ENCODE peak calls at places on chromosomes 7 and 10, in five cellular contexts. R is GM13976, W is A549, N is fibroblast of lung, U is tibial artery. D is an unnamed sample.

GRCh38 chr10:133361227-133361626 is 3.4 kb upstream of the FUOM start:
- DNase-seq in R (no peak), U (no peak), W (no peak), N (no peak), D (no peak)

GRCh38 chr7:25857376-25858067 is 294.5 kb upstream of the NFE2L3 start:
- DNase-seq in R (no peak), N (no peak), U (no peak), W (peak; percentile 35), D (no peak)

GRCh38 chr10:33566426-33566825 is 232.0 kb upstream of the NRP1 start:
- DNase-seq in U (no peak), R (no peak), W (no peak), N (no peak), D (no peak)

GRCh38 chr10:121613456-121613855 is 15.2 kb upstream of the FGFR2 start:
- DNase-seq in W (no peak), U (no peak), N (no peak), R (no peak), D (no peak)

GRCh38 chr7:31957090-31957720 is 113.0 kb downstream of the PDE1C start:
- DNase-seq in U (no peak), R (no peak), N (peak; percentile 66), W (peak; percentile 47), D (no peak)

GRCh38 chr10:82319558-82319957 is 444.6 kb downstream of the NRG3 start:
- DNase-seq in R (no peak), W (no peak), U (no peak), N (no peak), D (no peak)

GRCh38 chr7:90574136-90574819 is 21.8 kb upstream of the CDK14 start:
- DNase-seq in R (no peak), U (peak; percentile 27), N (peak; percentile 79), W (no peak), D (no peak)

GRCh38 chr10:7117806-7118674 is 292.8 kb downstream of the SFMBT2 start:
- DNase-seq in W (no peak), U (no peak), N (peak; percentile 0), R (no peak), D (no peak)

GRCh38 chr7:71334541-71334940 is 202.6 kb downstream of the GALNT17 start:
- DNase-seq in W (no peak), R (no peak), N (no peak), U (no peak), D (no peak)

GRCh38 chr10:72709041-72709440 is 17.1 kb downstream of the MCU start:
- DNase-seq in R (no peak), W (no peak), U (no peak), N (peak; percentile 67), D (no peak)

GRCh38 chr10:132901351-132901750 is 41.0 kb downstream of the CFAP46 start:
- DNase-seq in U (no peak), W (no peak), R (no peak), N (no peak), D (no peak)

GRCh38 chr10:93630609-93631320 is 18.4 kb downstream of the PDE6C start:
- DNase-seq in N (no peak), R (no peak), U (no peak), W (no peak), D (no peak)

GRCh38 chr7:6360841-6361240 is 86.9 kb downstream of the DAGLB start:
- DNase-seq in N (no peak), R (no peak), U (no peak), W (no peak), D (no peak)

GRCh38 chr10:113480828-113481502 is 71.9 kb upstream of the HABP2 start:
- DNase-seq in N (no peak), U (no peak), R (no peak), W (no peak), D (no peak)

GRCh38 chr10:16828114-16828568 is 10.9 kb upstream of the RSU1 start:
- DNase-seq in W (peak; percentile 22), U (peak; percentile 39), R (peak; percentile 26), N (peak; percentile 74), D (peak; percentile 44)

GRCh38 chr7:21355406-21355874 is 72.4 kb upstream of the SP4 start:
- DNase-seq in N (no peak), U (no peak), W (no peak), R (peak; percentile 47), D (no peak)

GRCh38 chr10:71458387-71458786 is 61.7 kb downstream of the CDH23 start:
- DNase-seq in R (no peak), U (no peak), W (no peak), N (no peak), D (no peak)

GRCh38 chr7:139065323-139065722 is 29.5 kb upstream of the ZC3HAV1L start:
- DNase-seq in N (no peak), W (no peak), U (no peak), R (no peak), D (no peak)

GRCh38 chr7:35533877-35534276 is 161.1 kb downstream of the HERPUD2 start:
- DNase-seq in R (no peak), W (no peak), N (no peak), U (no peak), D (no peak)

GRCh38 chr7:54664235-54665228 is 94.5 kb downstream of the SEC61G start:
- DNase-seq in W (peak; percentile 67), R (peak; percentile 78), U (no peak), N (peak; percentile 12), D (peak; percentile 75)

GRCh38 chr10:93465806-93466675 is 16.1 kb downstream of the MYOF start:
- DNase-seq in N (peak; percentile 95), R (no peak), W (peak; percentile 95), U (peak; percentile 93), D (no peak)

GRCh38 chr10:5468262-5469106 is 30.9 kb downstream of the CALML5 start:
- DNase-seq in U (no peak), N (no peak), R (no peak), W (no peak), D (no peak)

GRCh38 chr10:69332278-69333010 is 54.1 kb downstream of the HK1 start:
- DNase-seq in U (no peak), W (no peak), R (no peak), N (no peak), D (no peak)

GRCh38 chr7:157792954-157793353 is 456.1 kb downstream of the DNAJB6 start:
- DNase-seq in N (no peak), U (no peak), W (no peak), R (no peak), D (no peak)

GRCh38 chr7:25167262-25167843 is 42.3 kb upstream of the CYCS start:
- DNase-seq in U (no peak), W (no peak), N (no peak), R (no peak), D (no peak)

GRCh38 chr10:33887188-33887587 is 552.7 kb upstream of the NRP1 start:
- DNase-seq in R (no peak), N (no peak), U (no peak), W (no peak), D (no peak)

GRCh38 chr7:73645643-73646182 is 21.4 kb upstream of the MLXIPL start:
- DNase-seq in W (no peak), U (no peak), N (no peak), R (no peak), D (no peak)

GRCh38 chr7:44079221-44080021 is 2.9 kb downstream of the POLM start:
- DNase-seq in N (no peak), R (no peak), W (no peak), U (no peak), D (no peak)

GRCh38 chr7:31096198-31096881 is 44.2 kb downstream of the ADCYAP1R1 start:
- DNase-seq in W (no peak), U (no peak), N (no peak), R (peak; percentile 12), D (no peak)

GRCh38 chr10:74290703-74291102 is 139.7 kb downstream of the ADK start:
- DNase-seq in W (no peak), R (no peak), U (no peak), N (peak; percentile 83), D (no peak)

GRCh38 chr10:65802391-65802790 is 1123.4 kb upstream of the LRRTM3 start:
- DNase-seq in R (no peak), N (no peak), W (no peak), U (no peak), D (no peak)

GRCh38 chr10:124576526-124577420 is 115.2 kb downstream of the LHPP start:
- DNase-seq in U (no peak), N (no peak), W (no peak), R (no peak), D (no peak)

GRCh38 chr10:114057845-114058244 is 14.2 kb downstream of the ADRB1 start:
- DNase-seq in W (no peak), R (no peak), U (no peak), N (no peak), D (no peak)

GRCh38 chr7:127943541-127944521 is 87.4 kb downstream of the LRRC4 start:
- DNase-seq in N (peak; percentile 79), W (no peak), R (no peak), U (no peak), D (no peak)

GRCh38 chr10:72086466-72087391 is 1.6 kb downstream of the SPOCK2 start:
- DNase-seq in W (no peak), U (no peak), R (peak; percentile 69), N (peak; percentile 58), D (no peak)

GRCh38 chr7:33632322-33632721 is 273.0 kb upstream of the BMPER start:
- DNase-seq in R (no peak), N (no peak), U (no peak), W (no peak), D (no peak)

GRCh38 chr10:126504051-126504760 is 115.9 kb upstream of the ADAM12 start:
- DNase-seq in N (peak; percentile 62), W (peak; percentile 66), R (peak; percentile 49), U (no peak), D (peak; percentile 32)

GRCh38 chr10:64115913-64116643 is 594.9 kb downstream of the REEP3 start:
- DNase-seq in W (peak; percentile 6), U (no peak), N (no peak), R (peak; percentile 19), D (no peak)
- TF ChIP-seq CTCF in W (peak; percentile 43), U (no peak), N (peak; percentile 18), R (peak; percentile 38), D (peak; percentile 59)

DNA sequence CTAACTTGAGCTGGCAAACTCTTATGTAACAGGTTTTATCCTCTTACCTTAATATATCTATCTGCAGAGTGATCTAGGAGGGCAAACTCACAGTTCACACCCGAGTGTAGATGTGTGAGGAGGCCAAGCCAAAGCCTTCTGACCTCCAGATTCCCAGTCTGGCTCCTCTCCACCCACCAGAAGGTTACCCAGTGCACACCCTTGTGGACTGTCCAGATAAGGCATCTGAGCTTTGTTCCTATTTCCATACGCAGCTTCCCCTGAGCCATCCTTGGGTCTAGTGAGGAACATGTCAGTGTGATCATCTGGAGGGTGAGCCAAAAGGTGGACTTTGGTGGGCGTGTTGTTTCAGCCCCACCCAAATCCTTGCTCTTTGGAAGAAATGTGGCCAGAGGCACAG is 203.0 kb upstream of the MEOX2 start:
- DNase-seq in W (peak; percentile 9), U (peak; percentile 26), R (no peak), N (no peak), D (no peak)
- TF ChIP-seq CTCF in W (no peak), U (no peak), R (no peak), N (peak; percentile 13), D (no peak)

DNA sequence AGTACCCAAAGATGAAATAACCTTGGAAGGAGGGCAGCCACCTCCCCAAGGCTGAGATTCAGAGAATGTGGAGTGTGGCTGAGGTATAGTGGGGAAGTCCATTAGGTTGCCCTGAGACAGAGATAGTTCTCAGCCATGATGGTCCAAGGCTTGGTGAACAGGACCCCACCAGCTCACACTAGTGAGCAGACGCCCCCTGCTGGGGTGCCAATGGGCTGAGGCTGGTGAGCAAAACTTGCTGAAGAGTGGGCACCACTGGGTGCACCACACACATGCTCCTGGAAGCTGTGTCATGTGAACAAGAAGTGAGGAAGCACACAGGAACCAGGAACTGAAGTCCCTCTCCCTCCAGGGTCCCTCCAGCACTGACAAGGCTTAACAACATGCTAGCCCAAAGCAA is 8.9 kb downstream of the FBXL13 start:
- DNase-seq in R (peak; percentile 32), W (peak; percentile 17), U (peak; percentile 22), N (peak; percentile 13), D (peak; percentile 14)
- TF ChIP-seq CTCF in R (peak; percentile 52), W (peak; percentile 42), U (peak; percentile 26), N (peak; percentile 34), D (peak; percentile 54)

GRCh38 chr10:23702977-23703414 is 264.1 kb downstream of the OTUD1 start:
- DNase-seq in U (peak; percentile 23), R (peak; percentile 34), W (peak; percentile 38), N (peak; percentile 44), D (peak; percentile 40)
- TF ChIP-seq CTCF in U (peak; percentile 40), R (peak; percentile 70), W (peak; percentile 58), N (peak; percentile 50), D (peak; percentile 80)

D was measured in progenitor cell of endocrine pancreas.